ENCODE peak calls at places on chromosomes 16 and 17, in six cellular contexts. F, L, X, J, M and Z are unnamed samples.

GRCh38 chr17:67139289-67139688 is 94.9 kb downstream of the CACNG1 start:
- DNase-seq in F (no peak), M (no peak), L (no peak), X (no peak), J (no peak), Z (no peak)

GRCh38 chr17:67025216-67025792 is 19.1 kb upstream of the CACNG1 start:
- DNase-seq in J (no peak), X (no peak), L (no peak), M (no peak), F (no peak), Z (no peak)

GRCh38 chr16:68021490-68021889 is 1.5 kb downstream of the DDX28 start:
- DNase-seq in L (no peak), F (no peak), J (no peak), X (no peak), M (no peak), Z (no peak)

GRCh38 chr17:81928497-81929252 is 1.1 kb upstream of the MAFG start:
- DNase-seq in X (peak), L (no peak), F (no peak), M (no peak), J (peak), Z (peak)

GRCh38 chr16:10514369-10515055 is 65.9 kb downstream of the EMP2 start:
- DNase-seq in F (peak), X (peak), M (peak), L (peak), J (peak), Z (peak)

GRCh38 chr17:81952792-81953228 is 5.8 kb upstream of the MYADML2 start:
- DNase-seq in J (no peak), L (no peak), F (no peak), M (no peak), X (no peak), Z (peak)

GRCh38 chr17:41663451-41664171 is 25.1 kb upstream of the EIF1 start:
- DNase-seq in X (no peak), J (no peak), F (no peak), M (no peak), L (no peak), Z (peak)

GRCh38 chr17:33019161-33019560 is 27.5 kb downstream of the SPACA3 start:
- DNase-seq in X (no peak), M (no peak), F (no peak), L (no peak), J (no peak), Z (no peak)

GRCh38 chr17:17425005-17425404 is 51.8 kb upstream of the MED9 start:
- DNase-seq in L (no peak), F (no peak), X (no peak), M (no peak), J (no peak), Z (no peak)